ENCODE peak calls at places on chromosome 11, in nine cellular contexts. W is pancreas, Y is HFFc6, L is endothelial cell, J is GM13977, T is RWPE1, D is left lung, K is lung, Z is fibroblast of mammary gland. E is an unnamed sample.

GRCh38 chr11:1036931-1037330 is 413 bp upstream of the MUC6 start:
- DNase-seq in D (peak), Y (no peak), W (no peak), K (no peak), J (no peak), T (no peak), L (no peak), Z (no peak), E (no peak)

GRCh38 chr11:69156218-69156639 is 494 bp downstream of the SMIM38 start:
- DNase-seq in Y (no peak), J (peak), W (no peak), K (no peak), T (no peak), D (no peak), Z (no peak), L (no peak), E (no peak)

GRCh38 chr11:68317147-68317785 is 4.9 kb downstream of the LRP5 start:
- DNase-seq in W (peak), D (no peak), L (no peak), Z (no peak), J (no peak), T (no peak), K (no peak), Y (no peak), E (no peak)

GRCh38 chr11:114219559-114220349 is 76.4 kb upstream of the NNMT start:
- DNase-seq in T (peak), J (no peak), W (no peak), L (no peak), Y (no peak), K (peak), Z (peak), D (no peak), E (no peak)

GRCh38 chr11:100824041-100824440 is 137.0 kb downstream of the ARHGAP42 start:
- DNase-seq in W (no peak), D (no peak), Z (no peak), Y (no peak), J (no peak), K (no peak), T (no peak), L (no peak), E (no peak)

GRCh38 chr11:22626573-22627239 is 1.1 kb upstream of the FANCF start:
- DNase-seq in T (no peak), D (no peak), Y (no peak), K (no peak), J (peak), L (no peak), Z (no peak), W (no peak), E (no peak)

GRCh38 chr11:66870131-66870530 is 13.3 kb downstream of the LRFN4 start:
- DNase-seq in L (no peak), J (no peak), D (peak), Y (no peak), T (no peak), W (peak), Z (no peak), K (no peak), E (no peak)

GRCh38 chr11:18540207-18541009 is 13.7 kb upstream of the TSG101 start:
- DNase-seq in J (peak), L (no peak), K (no peak), Z (peak), Y (peak), D (no peak), T (peak), W (no peak), E (no peak)

GRCh38 chr11:92384807-92385206 is 160.2 kb downstream of the FAT3 start:
- DNase-seq in L (no peak), Y (no peak), D (no peak), J (no peak), W (no peak), Z (no peak), T (no peak), K (no peak), E (no peak)

GRCh38 chr11:10777393-10777793 is 26.3 kb downstream of the CTR9 start:
- DNase-seq in D (no peak), Y (no peak), T (no peak), K (no peak), Z (no peak), J (no peak), L (no peak), W (no peak), E (no peak)

GRCh38 chr11:73167555-73167954 is 25.4 kb upstream of the FCHSD2 start:
- DNase-seq in Z (no peak), L (no peak), D (no peak), Y (no peak), K (no peak), T (no peak), J (no peak), W (no peak), E (no peak)

DNA sequence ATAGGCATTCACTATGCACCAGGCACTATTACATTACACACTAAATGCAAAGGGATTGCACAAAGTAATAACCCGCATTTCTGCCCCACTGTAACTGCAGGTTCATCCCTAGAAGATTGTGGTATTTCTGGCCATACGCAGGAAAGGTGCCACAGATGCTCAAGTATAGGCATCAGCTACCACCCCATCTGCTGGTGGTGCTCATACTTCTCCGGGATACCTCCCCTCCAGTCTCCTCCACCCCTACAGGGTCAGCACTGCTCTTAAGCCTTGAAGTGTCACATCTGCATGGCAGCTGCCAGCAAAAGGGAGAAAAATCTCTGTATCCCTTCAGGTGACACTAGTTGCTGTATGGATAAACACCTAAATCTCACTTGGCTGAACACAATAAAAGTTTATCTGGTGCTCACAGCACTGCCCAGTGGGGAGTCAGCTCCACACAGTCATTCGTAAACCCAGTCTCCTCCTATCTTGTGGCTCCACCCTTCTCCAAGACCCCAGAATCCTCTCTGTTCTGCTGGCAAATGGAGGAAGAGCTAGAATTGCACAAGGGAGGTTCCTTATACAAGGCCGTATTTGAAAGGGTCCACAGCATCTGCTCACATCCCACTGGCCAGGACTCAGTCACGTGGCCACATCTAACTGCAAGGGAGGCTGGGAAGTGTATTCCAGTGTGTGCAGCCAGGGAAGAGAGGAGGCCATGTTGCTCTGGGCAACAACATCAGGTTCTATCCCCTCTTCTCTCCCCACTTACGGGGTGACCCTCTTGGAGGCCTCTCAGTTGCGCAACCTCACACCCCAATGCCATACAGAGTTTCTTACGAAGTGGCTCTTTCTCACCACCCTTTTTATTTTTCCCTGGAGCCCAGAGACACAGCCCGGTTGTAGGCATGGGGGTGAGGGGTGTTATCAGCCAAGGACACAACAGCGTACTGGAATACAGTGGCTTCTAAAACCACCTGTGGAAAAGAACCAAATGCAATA is 114.7 kb downstream of the BUD13 start:
- DNase-seq in Z (no peak), J (no peak), T (no peak), D (no peak), K (no peak), W (no peak), L (no peak), Y (no peak), E (no peak)
- TF ChIP-seq CTCF in Z (no peak), J (no peak), T (no peak), D (no peak), K (no peak), W (no peak), L (no peak), Y (no peak), E (no peak)

DNA sequence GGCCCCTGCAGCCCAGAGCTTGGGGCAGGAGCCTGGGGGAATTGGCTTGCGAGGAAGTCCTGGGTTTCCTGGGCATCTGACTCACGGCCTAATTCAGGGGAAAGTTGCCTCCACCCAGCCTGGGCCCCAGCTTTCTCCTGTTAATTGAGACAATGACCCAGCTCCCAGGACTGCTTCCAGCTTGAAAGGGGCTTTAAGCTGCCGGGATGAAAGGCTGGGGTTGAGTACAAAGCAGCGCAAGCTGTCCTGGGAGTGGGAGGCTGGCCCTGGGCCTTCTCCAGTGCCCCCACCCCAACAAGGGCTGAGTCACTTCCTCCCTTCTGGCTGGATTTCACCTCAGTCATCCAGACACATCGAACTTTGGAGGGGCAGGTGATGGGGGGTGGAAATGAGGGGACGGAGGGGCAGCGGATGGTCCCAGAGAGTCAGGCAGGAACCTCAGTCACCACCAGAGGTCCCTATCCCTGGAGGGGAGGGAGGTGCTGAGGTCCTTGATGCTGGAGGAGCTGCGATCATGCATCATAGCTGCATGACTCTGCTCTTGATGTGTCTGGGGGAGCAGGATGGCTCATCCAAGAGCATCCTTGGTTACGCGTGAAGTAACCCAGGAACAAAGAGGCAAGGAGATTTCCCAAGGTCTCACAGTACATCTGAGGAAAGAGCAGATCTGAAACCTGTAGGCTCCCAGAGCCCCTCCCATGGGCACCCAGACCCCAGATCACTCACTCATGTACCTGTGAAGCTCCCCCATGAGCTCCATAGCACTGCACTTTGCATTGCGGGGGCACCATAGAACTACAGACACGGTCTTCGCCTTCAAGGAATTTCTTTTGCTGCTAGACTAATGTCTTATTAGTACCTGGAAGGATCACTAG is 30.0 kb upstream of the OAF start:
- DNase-seq in D (no peak), L (no peak), Z (peak), J (no peak), T (no peak), Y (peak), K (peak), W (no peak), E (peak)
- TF ChIP-seq CTCF in D (no peak), L (peak), Z (peak), J (no peak), T (no peak), Y (peak), K (no peak), W (no peak), E (no peak)

GRCh38 chr11:61752925-61753551 is 602 bp downstream of the MYRF start:
- DNase-seq in T (no peak), D (no peak), J (no peak), L (no peak), W (no peak), Y (no peak), Z (no peak), K (no peak), E (no peak)

GRCh38 chr11:61750631-61751273 is 1.7 kb upstream of the MYRF start:
- DNase-seq in T (no peak), J (no peak), Z (no peak), L (no peak), D (no peak), W (no peak), Y (no peak), K (no peak), E (no peak)

GRCh38 chr11:61751384-61751783 is 1.1 kb upstream of the MYRF start:
- DNase-seq in Z (no peak), T (no peak), Y (no peak), W (no peak), J (no peak), L (no peak), D (no peak), K (no peak), E (no peak)

GRCh38 chr11:61753672-61754071 is 1.2 kb downstream of the MYRF start:
- DNase-seq in Y (no peak), J (no peak), K (no peak), W (no peak), D (no peak), L (no peak), T (no peak), Z (no peak), E (no peak)

GRCh38 chr11:61752117-61752924 is at the start of gene MYRF:
- DNase-seq in L (peak), Z (peak), Y (peak), J (peak), T (peak), K (no peak), D (peak), W (no peak), E (peak)
- TF ChIP-seq CTCF in L (peak), Z (peak), Y (peak), J (peak), T (peak), K (peak), D (peak), W (no peak), E (peak)

GRCh38 chr11:12761029-12761428 is 86.8 kb downstream of the TEAD1 start:
- DNase-seq in L (no peak), Z (peak), W (no peak), Y (peak), J (no peak), K (no peak), D (no peak), T (peak), E (no peak)
- TF ChIP-seq CTCF in L (no peak), Z (peak), W (no peak), Y (peak), J (no peak), K (no peak), D (no peak), T (no peak), E (no peak)

E was measured in natural killer cell.